ENCODE peak calls at places on chromosomes 4 and X, in six cellular contexts. F is Peyer's patch, T is tibial nerve, H is transverse colon, W is dorsolateral prefrontal cortex, R is sigmoid colon. P is an unnamed sample.

GRCh38 chr4:9867746-9868425 is 86.5 kb downstream of the DRD5 start:
- DNase-seq in F (no peak), T (no peak), H (no peak), W (no peak), R (no peak), P (no peak)

GRCh38 chrX:110131031-110131430 is 128.1 kb downstream of the TMEM164 start:
- DNase-seq in F (no peak), T (no peak), H (no peak), W (no peak), R (no peak), P (no peak)

GRCh38 chr4:98516441-98517323 is 141.7 kb downstream of the TSPAN5 start:
- DNase-seq in F (no peak), T (no peak), H (no peak), W (no peak), R (no peak), P (no peak)

GRCh38 chrX:10197597-10198210 is 40.9 kb downstream of the CLCN4 start:
- DNase-seq in F (no peak), T (no peak), H (no peak), W (no peak), R (no peak), P (no peak)

GRCh38 chr4:163063891-163064290 is 102.8 kb downstream of the NAF1 start:
- DNase-seq in F (no peak), T (no peak), H (no peak), W (no peak), R (no peak), P (no peak)

GRCh38 chr4:100041646-100042045 is 91.6 kb upstream of the H2AZ1 start:
- DNase-seq in F (no peak), T (no peak), H (no peak), W (no peak), R (no peak), P (no peak)

GRCh38 chrX:57905141-57905540 is 5.1 kb downstream of the ZXDA start:
- DNase-seq in F (no peak), T (no peak), H (no peak), W (no peak), R (no peak), P (no peak)

GRCh38 chrX:7514871-7515599 is 327.9 kb upstream of the VCX start:
- DNase-seq in F (no peak), T (peak; percentile 4), H (no peak), W (no peak), R (no peak), P (no peak)

GRCh38 chr4:24805036-24805435 is 9.7 kb downstream of the SOD3 start:
- DNase-seq in F (no peak), T (no peak), H (no peak), W (no peak), R (no peak), P (no peak)

GRCh38 chrX:123140454-123140853 is 43.6 kb upstream of the GRIA3 start:
- DNase-seq in F (no peak), T (no peak), H (no peak), W (no peak), R (no peak), P (no peak)

GRCh38 chr4:56844817-56845580 is 23.5 kb upstream of the SPINK2 start:
- DNase-seq in F (no peak), T (no peak), H (no peak), W (no peak), R (no peak), P (no peak)

GRCh38 chr4:126582737-126583136 is 1050.0 kb upstream of the INTU start:
- DNase-seq in F (no peak), T (no peak), H (no peak), W (no peak), R (no peak), P (no peak)

GRCh38 chr4:112813790-112814189 is 176.8 kb downstream of the LARP7 start:
- DNase-seq in F (no peak), T (no peak), H (no peak), W (no peak), R (no peak), P (no peak)

GRCh38 chr4:8276358-8277240 is 7.0 kb downstream of the HTRA3 start:
- DNase-seq in F (no peak), T (no peak), H (no peak), W (no peak), R (peak; percentile 87), P (no peak)

GRCh38 chr4:23388699-23389395 is 501.0 kb downstream of the PPARGC1A start:
- DNase-seq in F (no peak), T (no peak), H (no peak), W (no peak), R (no peak), P (no peak)

GRCh38 chr4:476501-476900 is 22.5 kb downstream of the ZNF721 start:
- DNase-seq in F (no peak), T (no peak), H (no peak), W (no peak), R (no peak), P (no peak)

GRCh38 chr4:132299866-132300265 is 849.2 kb upstream of the PCDH10 start:
- DNase-seq in F (no peak), T (no peak), H (no peak), W (no peak), R (no peak), P (no peak)

GRCh38 chr4:140308366-140309123 is 64.9 kb upstream of the SCOC start:
- DNase-seq in F (no peak), T (no peak), H (peak; percentile 21), W (no peak), R (peak; percentile 84), P (no peak)

GRCh38 chrX:46710927-46711623 is 47.8 kb downstream of the SLC9A7 start:
- DNase-seq in F (no peak), T (no peak), H (no peak), W (no peak), R (no peak), P (no peak)

GRCh38 chr4:74794341-74794801 is at the start of gene BTC:
- DNase-seq in F (no peak), T (no peak), H (peak; percentile 76), W (no peak), R (peak; percentile 78), P (no peak)

GRCh38 chr4:140330311-140330900 is 43.0 kb upstream of the SCOC start:
- DNase-seq in F (no peak), T (no peak), H (no peak), W (no peak), R (no peak), P (no peak)

GRCh38 chrX:78165425-78165824 is 26.0 kb upstream of the TAF9B start:
- DNase-seq in F (no peak), T (no peak), H (no peak), W (no peak), R (no peak), P (no peak)

GRCh38 chr4:160194716-160195115 is 1091.8 kb downstream of the RAPGEF2 start:
- DNase-seq in F (no peak), T (no peak), H (no peak), W (no peak), R (no peak), P (no peak)

GRCh38 chr4:77818667-77819408 is at the start of gene CNOT6L:
- DNase-seq in F (peak; percentile 82), T (peak; percentile 67), H (peak; percentile 78), W (peak; percentile 55), R (peak; percentile 87), P (peak; percentile 31)

GRCh38 chrX:44903107-44903506 is 30.1 kb downstream of the KDM6A start:
- DNase-seq in F (no peak), T (no peak), H (no peak), W (no peak), R (no peak), P (no peak)

GRCh38 chr4:180664766-180665368 is 1578.3 kb upstream of the TENM3 start:
- DNase-seq in F (peak; percentile 54), T (peak; percentile 94), H (peak; percentile 56), W (no peak), R (peak; percentile 72), P (peak; percentile 46)

GRCh38 chr4:1731180-1731579 is 9.9 kb downstream of the TACC3 start:
- DNase-seq in F (no peak), T (no peak), H (no peak), W (no peak), R (no peak), P (no peak)

GRCh38 chr4:139050436-139050835 is 34.9 kb downstream of the NOCT start:
- DNase-seq in F (no peak), T (no peak), H (no peak), W (no peak), R (no peak), P (no peak)

GRCh38 chrX:10173331-10173900 is 16.6 kb downstream of the CLCN4 start:
- DNase-seq in F (no peak), T (peak; percentile 63), H (no peak), W (no peak), R (peak; percentile 85), P (no peak)

GRCh38 chrX:115719171-115719570 is 158.2 kb downstream of the PLS3 start:
- DNase-seq in F (no peak), T (no peak), H (no peak), W (no peak), R (no peak), P (no peak)

GRCh38 chr4:1975880-1976279 is 32.9 kb downstream of the NELFA start:
- DNase-seq in F (no peak), T (no peak), H (no peak), W (no peak), R (no peak), P (no peak)

GRCh38 chr4:95547708-95548471 is 883 bp downstream of the UNC5C start:
- DNase-seq in F (no peak), T (no peak), H (peak; percentile 13), W (peak; percentile 38), R (peak; percentile 65), P (no peak)

GRCh38 chr4:158771776-158772175 is 3.0 kb downstream of the FNIP2 start:
- DNase-seq in F (no peak), T (no peak), H (no peak), W (no peak), R (no peak), P (no peak)

GRCh38 chr4:4995103-4995761 is 24.0 kb downstream of the CYTL1 start:
- DNase-seq in F (peak; percentile 37), T (peak; percentile 73), H (peak; percentile 66), W (peak; percentile 47), R (peak; percentile 88), P (peak; percentile 38)

GRCh38 chr4:46254788-46255187 is 130.9 kb upstream of the GABRG1 start:
- DNase-seq in F (no peak), T (no peak), H (no peak), W (no peak), R (no peak), P (no peak)

GRCh38 chr4:59608466-59608865 is 1591.7 kb upstream of the ADGRL3 start:
- DNase-seq in F (no peak), T (no peak), H (no peak), W (no peak), R (no peak), P (no peak)
- H3K27ac ChIP-seq in F (no peak overlapping the region), T (no peak overlapping the region), H (no peak overlapping the region), W (no peak overlapping the region), R (no peak overlapping the region), P (no peak overlapping the region)

GRCh38 chrX:88603237-88603636 is 143.8 kb upstream of the CPXCR1 start:
- DNase-seq in F (no peak), T (no peak), H (no peak), W (no peak), R (no peak), P (no peak)
- TF ChIP-seq CTCF in F (no peak), T (no peak), H (no peak), W (no peak), R (no peak), P (no peak)

GRCh38 chrX:48569958-48570357 is 4.3 kb upstream of the RBM3 start:
- DNase-seq in F (no peak), T (no peak), H (no peak), W (no peak), R (no peak), P (no peak)
- H3K27ac ChIP-seq in F (no peak overlapping the region), T (no peak overlapping the region), H (no peak overlapping the region), W (no peak overlapping the region), R (no peak overlapping the region), P (no peak overlapping the region)

GRCh38 chr4:87132035-87132434 is 88.4 kb downstream of the KLHL8 start:
- DNase-seq in F (no peak), T (no peak), H (no peak), W (no peak), R (no peak), P (no peak)
- TF ChIP-seq CTCF in F (no peak), T (no peak), H (no peak), W (no peak), R (no peak), P (no peak)